ENCODE peak calls at places on chromosomes 1 and 21, in eight cellular contexts. B is GM20000, X is hepatocyte, H is AG10803, P is right lobe of liver, E is spleen, U is GM10248, V is heart right ventricle. I is an unnamed sample.
A peak's percentile ranks its signal among the peaks of the same experiment; 100 is the strongest.

GRCh38 chr1:19735419-19736127 is 64.1 kb downstream of the TMCO4 start:
- DNase-seq in P (peak; percentile 80), U (no peak), V (peak; percentile 59), X (no peak), H (peak; percentile 98), E (no peak), B (no peak), I (no peak)

GRCh38 chr1:95440511-95440910 is 206.5 kb downstream of the RWDD3 start:
- DNase-seq in B (no peak), P (no peak), U (no peak), H (no peak), X (no peak), E (no peak), V (no peak), I (no peak)

GRCh38 chr1:41915786-41916571 is 2.7 kb downstream of the HIVEP3 start:
- DNase-seq in U (no peak), H (no peak), B (no peak), E (peak; percentile 70), X (no peak), V (no peak), P (no peak), I (no peak)

GRCh38 chr21:46194374-46195334 is 10.4 kb upstream of the SPATC1L start:
- DNase-seq in U (no peak), H (no peak), V (no peak), X (peak; percentile 2), P (no peak), B (no peak), E (no peak), I (no peak)

GRCh38 chr1:68010094-68010493 is 40.3 kb downstream of the DIRAS3 start:
- DNase-seq in V (no peak), P (no peak), H (peak; percentile 28), X (peak; percentile 32), B (no peak), U (no peak), E (no peak), I (no peak)

GRCh38 chr1:166859597-166859996 is 16.5 kb downstream of the TADA1 start:
- DNase-seq in H (no peak), B (no peak), V (no peak), X (no peak), U (no peak), E (peak; percentile 75), P (no peak), I (no peak)

GRCh38 chr21:17089121-17089520 is 423.7 kb upstream of the CXADR start:
- DNase-seq in H (no peak), X (peak; percentile 28), V (no peak), P (no peak), B (no peak), U (no peak), E (no peak), I (no peak)

GRCh38 chr1:40315239-40315794 is 1.8 kb downstream of the COL9A2 start:
- DNase-seq in E (peak; percentile 96), U (peak; percentile 88), P (peak; percentile 76), H (peak; percentile 84), B (peak; percentile 90), V (peak; percentile 78), X (peak; percentile 91), I (peak; percentile 69)

GRCh38 chr1:83508485-83509151 is 490.3 kb downstream of the TTLL7 start:
- DNase-seq in U (peak; percentile 34), E (no peak), P (peak; percentile 62), V (no peak), X (peak; percentile 18), H (peak; percentile 84), B (peak; percentile 42), I (peak; percentile 84)

GRCh38 chr1:68812295-68812694 is 315.4 kb upstream of the DEPDC1 start:
- DNase-seq in V (no peak), H (no peak), B (no peak), E (no peak), P (no peak), U (no peak), X (no peak), I (no peak)

GRCh38 chr1:241396747-241397691 is 40.0 kb upstream of the RGS7 start:
- DNase-seq in H (no peak), B (no peak), X (no peak), E (no peak), U (no peak), P (no peak), V (no peak), I (no peak)

GRCh38 chr21:29416268-29416667 is 117.5 kb downstream of the BACH1 start:
- DNase-seq in H (no peak), X (no peak), U (no peak), E (no peak), B (no peak), V (no peak), P (no peak), I (no peak)

GRCh38 chr1:26610781-26611180 is 81.2 kb downstream of the RPS6KA1 start:
- DNase-seq in H (no peak), V (no peak), E (no peak), B (no peak), P (no peak), X (no peak), U (no peak), I (no peak)

GRCh38 chr1:19058476-19058797 is 102.0 kb upstream of the IFFO2 start:
- DNase-seq in V (no peak), E (no peak), B (no peak), X (no peak), U (no peak), P (no peak), H (no peak), I (no peak)

GRCh38 chr1:101101362-101101761 is 75.8 kb upstream of the DPH5 start:
- DNase-seq in E (no peak), B (no peak), P (no peak), H (peak; percentile 17), X (no peak), U (no peak), V (no peak), I (no peak)

DNA sequence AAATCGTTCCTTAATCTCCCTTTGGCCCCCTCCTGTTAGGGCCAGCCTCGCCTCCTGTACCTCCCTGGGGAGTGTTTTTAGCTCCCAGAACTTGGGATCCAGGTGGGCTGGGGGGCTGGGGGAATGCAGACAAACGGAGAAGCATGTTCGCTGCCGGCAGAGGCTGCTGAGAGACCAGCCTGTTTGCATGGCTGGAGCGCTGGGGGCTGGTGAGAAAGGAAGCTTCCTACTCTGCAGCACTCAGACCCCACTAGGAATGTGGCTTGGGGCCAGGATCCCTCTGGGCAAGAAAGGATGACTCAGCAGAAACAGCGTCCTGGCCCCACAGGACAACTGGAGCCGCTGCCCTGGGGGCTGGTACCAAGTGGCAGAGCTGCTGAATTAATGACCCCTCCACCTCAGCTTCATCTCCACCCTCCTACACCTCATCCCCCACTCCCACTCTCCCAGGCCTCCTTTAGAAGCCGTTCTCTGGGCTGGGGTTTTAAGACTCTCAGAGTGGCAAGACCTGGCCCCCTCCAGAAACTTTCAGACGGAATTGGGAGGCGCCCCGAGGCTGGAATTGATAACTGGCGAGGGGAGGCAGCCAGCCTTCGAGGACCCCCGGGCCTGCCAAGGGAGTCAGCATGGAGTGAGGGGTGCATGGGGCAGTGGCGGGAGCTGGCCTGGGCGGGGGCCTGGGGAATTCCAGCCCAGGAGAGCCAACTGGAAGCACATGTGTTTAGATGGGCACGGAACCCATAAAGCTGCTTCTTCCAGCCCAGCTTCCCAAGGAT is 28.5 kb upstream of the EPS8L3 start:
- DNase-seq in H (peak; percentile 94), E (no peak), X (peak; percentile 90), V (peak; percentile 73), B (no peak), P (peak; percentile 73), U (no peak), I (no peak)
- TF ChIP-seq CTCF in H (peak; percentile 66), E (no peak), X (peak; percentile 59), V (peak; percentile 44), B (no peak), P (peak; percentile 10), U (no peak), I (no peak)

GRCh38 chr1:33914531-33914930 is 50.7 kb downstream of the HMGB4 start:
- DNase-seq in U (no peak), V (no peak), H (no peak), B (no peak), P (no peak), E (no peak), X (no peak), I (no peak)
- TF ChIP-seq CTCF in U (no peak), V (no peak), H (no peak), B (no peak), P (no peak), E (no peak), X (no peak), I (no peak)

GRCh38 chr1:109619655-109620395 is at the start of gene AMPD2:
- DNase-seq in B (peak; percentile 91), X (peak; percentile 90), V (peak; percentile 81), H (peak; percentile 90), E (peak; percentile 95), U (peak; percentile 91), P (peak; percentile 91), I (peak; percentile 45)
- TF ChIP-seq CTCF in B (no peak), X (no peak), V (no peak), H (no peak), E (no peak), U (no peak), P (no peak), I (no peak)

GRCh38 chr1:2639607-2640521 is 7.0 kb upstream of the MMEL1 start:
- DNase-seq in V (no peak), E (no peak), U (peak; percentile 17), B (no peak), H (no peak), P (no peak), X (peak; percentile 11), I (no peak)

GRCh38 chr1:2640626-2641025 is 7.8 kb upstream of the MMEL1 start:
- DNase-seq in V (no peak), P (no peak), X (no peak), H (no peak), U (no peak), E (no peak), B (no peak), I (no peak)

GRCh38 chr1:2642560-2643413 is 10.0 kb upstream of the MMEL1 start:
- DNase-seq in V (peak; percentile 92), E (peak; percentile 97), H (peak; percentile 83), B (peak; percentile 100), P (peak; percentile 89), X (peak; percentile 95), U (peak; percentile 100), I (peak; percentile 74)

GRCh38 chr1:2642131-2642559 is 9.3 kb upstream of the MMEL1 start:
- DNase-seq in U (peak; percentile 17), V (no peak), P (peak; percentile 39), X (peak; percentile 9), B (no peak), H (no peak), E (no peak), I (no peak)

DNA sequence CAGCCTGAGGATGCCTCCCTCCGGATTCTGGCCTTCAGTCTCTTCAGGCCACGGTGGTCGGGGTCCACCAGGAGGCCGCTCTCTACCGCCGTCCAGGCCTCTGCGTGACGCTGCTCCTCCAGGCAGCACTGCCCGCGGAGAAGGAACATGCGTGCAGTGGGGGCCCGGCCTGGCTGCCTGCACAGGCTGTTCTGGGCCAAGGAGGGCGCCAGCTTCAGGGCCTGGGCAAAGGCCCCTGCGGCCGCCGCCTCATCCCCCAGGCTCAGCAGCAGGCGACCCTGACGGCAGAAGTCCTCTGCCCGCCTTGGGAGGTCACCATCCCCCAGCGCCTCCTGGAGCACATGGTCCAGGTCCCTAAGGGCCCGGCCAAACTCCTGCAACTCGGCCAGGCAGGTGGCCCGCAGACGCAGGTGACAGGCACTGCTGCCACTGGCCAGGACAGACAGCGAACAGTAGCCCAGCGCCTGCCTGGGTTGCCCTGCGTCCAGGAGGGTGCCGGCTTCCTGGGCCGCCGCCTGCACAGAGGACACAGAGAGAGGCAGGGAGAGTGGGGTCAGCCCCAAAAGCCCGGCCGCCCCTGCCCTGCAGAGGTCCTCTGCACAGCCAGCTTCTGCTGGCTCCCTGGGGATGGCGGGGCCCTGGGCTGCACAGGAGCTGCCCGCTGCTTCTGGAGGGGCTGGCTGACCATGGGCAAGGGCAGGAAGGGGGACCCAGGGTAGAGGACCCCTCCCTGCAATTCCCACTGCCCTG is 8.7 kb upstream of the MMEL1 start:
- DNase-seq in X (peak; percentile 9), B (peak; percentile 31), P (peak; percentile 43), U (peak; percentile 23), E (peak; percentile 82), H (no peak), V (no peak), I (no peak)
- TF ChIP-seq CTCF in X (no peak), B (no peak), P (no peak), U (no peak), E (no peak), H (no peak), V (no peak), I (no peak)